ENCODE peak calls at places on chromosomes 7 and 10, in seven cellular contexts. J is OCI-LY7, I is SK-N-SH, G is epithelial cell of esophagus, V is heart right ventricle, W is IMR-90, A is PC-3. M is an unnamed sample.

GRCh38 chr10:71396714-71397339 is at the start of gene CDH23:
- DNase-seq in J (no peak), I (peak; percentile 88), G (no peak), V (peak; percentile 60), W (no peak), A (no peak), M (peak; percentile 47)

GRCh38 chr7:5780801-5781496 is 514 bp downstream of the RNF216 start:
- DNase-seq in J (peak; percentile 29), I (peak; percentile 90), G (peak; percentile 23), V (peak; percentile 60), W (no peak), A (peak; percentile 21), M (peak; percentile 43)

GRCh38 chr7:36034020-36034419 is 119.0 kb upstream of the EEPD1 start:
- DNase-seq in J (no peak), I (no peak), G (peak; percentile 90), V (no peak), W (peak; percentile 49), A (peak; percentile 86), M (no peak)

GRCh38 chr10:114653926-114654325 is 4.1 kb downstream of the ABLIM1 start:
- DNase-seq in J (no peak), I (no peak), G (no peak), V (peak; percentile 45), W (no peak), A (no peak), M (no peak)

GRCh38 chr10:96765406-96766240 is 45.3 kb upstream of the PIK3AP1 start:
- DNase-seq in J (peak; percentile 90), I (peak; percentile 78), G (peak; percentile 71), V (peak; percentile 69), W (peak; percentile 44), A (peak; percentile 66), M (peak; percentile 60)

GRCh38 chr10:50362547-50363125 is 111.3 kb upstream of the ASAH2 start:
- DNase-seq in J (peak; percentile 90), I (no peak), G (peak; percentile 90), V (no peak), W (peak; percentile 14), A (peak; percentile 100), M (no peak)

GRCh38 chr7:80829527-80829926 is 89.3 kb downstream of the SEMA3C start:
- DNase-seq in J (no peak), I (no peak), G (peak; percentile 40), V (no peak), W (no peak), A (peak; percentile 30), M (no peak)

GRCh38 chr10:80201592-80202256 is 3.6 kb downstream of the ANXA11 start:
- DNase-seq in J (no peak), I (no peak), G (no peak), V (no peak), W (no peak), A (no peak), M (no peak)

GRCh38 chr10:113052076-113052830 is 102.2 kb downstream of the TCF7L2 start:
- DNase-seq in J (no peak), I (no peak), G (no peak), V (no peak), W (no peak), A (peak; percentile 14), M (no peak)

GRCh38 chr10:93806882-93807281 is 49.1 kb downstream of the LGI1 start:
- DNase-seq in J (no peak), I (no peak), G (peak; percentile 8), V (no peak), W (no peak), A (no peak), M (peak; percentile 39)

GRCh38 chr7:99731638-99732374 is 3.2 kb downstream of the CYP3A7 start:
- DNase-seq in J (no peak), I (no peak), G (no peak), V (no peak), W (no peak), A (no peak), M (no peak)

GRCh38 chr7:126574276-126574675 is 678.5 kb downstream of the GRM8 start:
- DNase-seq in J (no peak), I (no peak), G (peak; percentile 91), V (no peak), W (no peak), A (peak; percentile 41), M (no peak)

GRCh38 chr10:92720306-92721165 is 30.8 kb downstream of the HHEX start:
- DNase-seq in J (peak; percentile 48), I (no peak), G (no peak), V (no peak), W (no peak), A (no peak), M (no peak)

GRCh38 chr10:92714152-92714836 is 24.5 kb downstream of the HHEX start:
- DNase-seq in J (peak; percentile 71), I (no peak), G (no peak), V (no peak), W (no peak), A (no peak), M (no peak)

GRCh38 chr10:92712016-92712889 is 22.5 kb downstream of the HHEX start:
- DNase-seq in J (peak; percentile 30), I (no peak), G (no peak), V (no peak), W (peak; percentile 40), A (no peak), M (no peak)

DNA sequence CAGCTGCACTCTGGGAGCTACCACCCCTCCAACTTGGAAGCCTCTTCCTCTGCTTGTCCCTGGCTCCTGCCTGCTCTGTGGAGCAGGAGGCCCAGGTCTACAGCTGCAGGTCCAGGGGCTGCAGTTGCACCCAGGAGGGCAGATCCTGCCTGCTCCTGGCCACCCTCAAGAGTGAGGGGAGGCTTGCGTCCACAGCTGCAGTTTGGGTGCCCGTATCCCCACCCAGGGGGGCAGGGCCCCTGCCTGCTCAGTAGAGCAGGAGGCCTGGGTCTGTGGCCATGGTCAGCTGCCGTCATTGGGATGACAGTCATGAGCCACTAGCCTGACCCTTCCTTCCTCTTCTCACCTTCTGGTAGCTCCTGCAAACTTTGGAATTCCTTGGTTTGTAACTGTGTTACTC is 25.1 kb downstream of the HHEX start:
- DNase-seq in J (no peak), I (no peak), G (no peak), V (no peak), W (no peak), A (no peak), M (no peak)
- H3K4me3 ChIP-seq in J (no peak overlapping the region), I (no peak overlapping the region), G (no peak overlapping the region), V (no peak overlapping the region), W (no peak overlapping the region), A (no peak overlapping the region), M (no peak overlapping the region)

DNA sequence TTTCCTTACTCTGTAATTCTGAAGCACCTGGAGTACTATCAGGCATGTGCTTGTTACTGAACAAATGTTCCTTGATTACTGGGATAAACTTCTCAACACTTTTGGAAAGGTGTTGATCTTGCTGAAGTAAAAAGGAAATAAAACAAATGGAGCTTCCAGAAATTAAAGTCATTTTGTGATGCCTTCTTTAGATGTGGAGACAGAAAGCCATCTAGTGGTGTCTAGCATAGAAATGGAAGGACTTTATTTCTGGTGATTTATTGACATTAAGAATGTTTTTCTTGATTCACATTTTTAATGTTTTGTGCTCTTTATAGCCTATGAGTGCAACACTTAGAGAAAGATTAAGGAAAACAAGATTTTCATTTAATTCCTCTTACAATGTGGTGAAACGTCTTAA is 1.4 kb downstream of the SFR1 start:
- DNase-seq in J (peak; percentile 46), I (peak; percentile 4), G (peak; percentile 38), V (no peak), W (peak; percentile 30), A (peak; percentile 45), M (no peak)
- TF ChIP-seq CTCF in J (peak; percentile 85), I (peak; percentile 58), G (peak; percentile 47), V (no peak), W (peak; percentile 48), A (peak; percentile 68), M (peak; percentile 21)

DNA sequence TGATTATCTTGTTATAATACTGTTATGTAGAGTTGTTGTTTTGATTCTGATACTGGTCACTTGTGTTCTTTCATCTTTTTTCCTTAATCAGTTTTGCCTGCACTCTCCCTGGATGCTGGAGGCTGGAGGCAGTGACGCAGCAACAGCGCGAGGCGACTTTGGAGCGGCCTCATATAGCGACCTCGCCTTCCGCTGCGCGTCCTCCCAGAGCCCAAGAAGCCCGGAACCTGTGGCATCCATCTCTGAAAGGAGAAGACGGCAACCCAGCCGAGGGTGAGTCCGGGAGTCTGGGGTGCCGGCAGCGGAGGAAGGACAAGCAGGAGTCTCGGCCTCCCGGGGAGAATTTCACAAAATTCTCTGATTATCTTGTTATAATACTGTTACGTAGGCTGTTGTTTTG is 161.2 kb downstream of the ZNF33B start:
- DNase-seq in J (no peak), I (peak; percentile 44), G (no peak), V (no peak), W (no peak), A (no peak), M (peak; percentile 34)
- H3K4me3 ChIP-seq in J (no peak overlapping the region), I (peak overlapping the region; percentile 97), G (no peak overlapping the region), V (no peak overlapping the region), W (no peak overlapping the region), A (peak overlapping the region; percentile 87), M (peak overlapping the region; percentile 88)

GRCh38 chr10:107169516-107169915 is 5.0 kb upstream of the SORCS1 start:
- DNase-seq in J (no peak), I (peak; percentile 30), G (no peak), V (no peak), W (no peak), A (peak; percentile 2), M (no peak)
- TF ChIP-seq CTCF in J (no peak), I (no peak), G (no peak), V (no peak), W (no peak), A (peak; percentile 23), M (peak; percentile 35)

DNA sequence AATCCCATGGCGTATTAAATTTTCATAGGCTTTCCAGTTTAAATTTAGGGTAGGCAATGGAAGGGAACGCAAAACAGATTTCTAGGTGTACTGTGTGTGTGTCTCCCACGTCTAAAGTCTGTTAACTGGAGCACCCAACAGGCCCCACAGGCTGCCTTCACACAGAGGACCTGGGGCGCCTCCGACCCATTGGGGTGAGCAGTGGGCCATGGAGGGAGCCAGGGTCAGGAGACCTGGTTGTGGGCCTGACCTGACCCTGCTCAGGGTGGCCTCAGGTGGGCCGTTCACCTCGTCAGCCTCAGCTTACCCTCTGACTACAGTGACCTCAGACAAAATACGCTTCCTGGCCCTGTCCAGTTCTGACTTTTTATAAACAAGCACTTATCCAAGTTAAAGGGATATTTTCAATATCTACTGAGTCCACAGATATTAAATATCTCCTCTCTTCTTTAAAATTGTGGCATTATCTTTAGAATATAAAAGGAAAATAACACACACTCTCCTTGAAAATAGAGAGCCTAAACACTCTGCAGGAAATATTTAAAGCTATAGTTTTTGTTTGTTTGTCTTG is 159.6 kb downstream of the EGFR start:
- DNase-seq in J (no peak), I (no peak), G (no peak), V (no peak), W (no peak), A (no peak), M (no peak)
- H3K4me3 ChIP-seq in J (no peak overlapping the region), I (no peak overlapping the region), G (no peak overlapping the region), V (no peak overlapping the region), W (no peak overlapping the region), A (no peak overlapping the region), M (no peak overlapping the region)